ENCODE peak calls at places on chromosome 13, in nine cellular contexts. One of them, this sample, is unnamed.

GRCh38 chr13:43232866-43233265 is 209.5 kb downstream of the DNAJC15 start:
- DNase-seq in PC-3: peak
- DNase-seq in MV-4-11: no peak
- DNase-seq in CD4-positive, CD25-positive, alpha-beta regulatory T cell: no peak
- DNase-seq in transverse colon: no peak
- DNase-seq in GM23248: peak
- DNase-seq in neural progenitor cell: no peak
- DNase-seq in HAP-1: no peak
- DNase-seq in RPMI7951: peak
- DNase-seq in this sample: no peak

GRCh38 chr13:37058801-37059135 is 720 bp downstream of the SUPT20H start:
- DNase-seq in GM23248: peak
- DNase-seq in CD4-positive, CD25-positive, alpha-beta regulatory T cell: peak
- DNase-seq in MV-4-11: no peak
- DNase-seq in transverse colon: no peak
- DNase-seq in RPMI7951: no peak
- DNase-seq in neural progenitor cell: peak
- DNase-seq in HAP-1: peak
- DNase-seq in PC-3: no peak
- DNase-seq in this sample: no peak

GRCh38 chr13:36839281-36839680 is 20.3 kb downstream of the RFXAP start:
- DNase-seq in neural progenitor cell: no peak
- DNase-seq in MV-4-11: no peak
- DNase-seq in RPMI7951: peak
- DNase-seq in PC-3: no peak
- DNase-seq in HAP-1: no peak
- DNase-seq in CD4-positive, CD25-positive, alpha-beta regulatory T cell: no peak
- DNase-seq in GM23248: no peak
- DNase-seq in transverse colon: no peak
- DNase-seq in this sample: no peak

GRCh38 chr13:39051157-39051556 is 12.9 kb downstream of the NHLRC3 start:
- DNase-seq in RPMI7951: peak
- DNase-seq in GM23248: peak
- DNase-seq in neural progenitor cell: peak
- DNase-seq in CD4-positive, CD25-positive, alpha-beta regulatory T cell: no peak
- DNase-seq in HAP-1: peak
- DNase-seq in PC-3: peak
- DNase-seq in transverse colon: no peak
- DNase-seq in MV-4-11: peak
- DNase-seq in this sample: no peak

GRCh38 chr13:45621950-45622349 is 6.4 kb upstream of the ERICH6B start:
- DNase-seq in neural progenitor cell: peak
- DNase-seq in MV-4-11: no peak
- DNase-seq in PC-3: no peak
- DNase-seq in RPMI7951: no peak
- DNase-seq in CD4-positive, CD25-positive, alpha-beta regulatory T cell: no peak
- DNase-seq in GM23248: no peak
- DNase-seq in HAP-1: no peak
- DNase-seq in transverse colon: no peak
- DNase-seq in this sample: no peak

GRCh38 chr13:111046590-111047141 is 68.4 kb upstream of the ARHGEF7 start:
- DNase-seq in transverse colon: no peak
- DNase-seq in MV-4-11: peak
- DNase-seq in CD4-positive, CD25-positive, alpha-beta regulatory T cell: no peak
- DNase-seq in RPMI7951: peak
- DNase-seq in HAP-1: no peak
- DNase-seq in GM23248: peak
- DNase-seq in PC-3: no peak
- DNase-seq in neural progenitor cell: no peak
- DNase-seq in this sample: no peak

GRCh38 chr13:67135356-67135755 is 94.8 kb downstream of the PCDH9 start:
- DNase-seq in CD4-positive, CD25-positive, alpha-beta regulatory T cell: no peak
- DNase-seq in neural progenitor cell: no peak
- DNase-seq in transverse colon: no peak
- DNase-seq in RPMI7951: no peak
- DNase-seq in HAP-1: no peak
- DNase-seq in GM23248: no peak
- DNase-seq in PC-3: no peak
- DNase-seq in MV-4-11: no peak
- DNase-seq in this sample: no peak

GRCh38 chr13:24036115-24036514 is 124.4 kb upstream of the SPATA13 start:
- DNase-seq in CD4-positive, CD25-positive, alpha-beta regulatory T cell: no peak
- DNase-seq in neural progenitor cell: no peak
- DNase-seq in HAP-1: no peak
- DNase-seq in transverse colon: no peak
- DNase-seq in GM23248: peak
- DNase-seq in RPMI7951: no peak
- DNase-seq in MV-4-11: no peak
- DNase-seq in PC-3: no peak
- DNase-seq in this sample: no peak

GRCh38 chr13:27830010-27830409 is 37.7 kb downstream of the GSX1 start:
- DNase-seq in MV-4-11: peak
- DNase-seq in CD4-positive, CD25-positive, alpha-beta regulatory T cell: peak
- DNase-seq in HAP-1: peak
- DNase-seq in RPMI7951: peak
- DNase-seq in transverse colon: peak
- DNase-seq in neural progenitor cell: peak
- DNase-seq in GM23248: peak
- DNase-seq in PC-3: peak
- DNase-seq in this sample: no peak

GRCh38 chr13:38202730-38203129 is 146.9 kb upstream of the UFM1 start:
- DNase-seq in neural progenitor cell: no peak
- DNase-seq in HAP-1: no peak
- DNase-seq in PC-3: peak
- DNase-seq in MV-4-11: no peak
- DNase-seq in GM23248: peak
- DNase-seq in CD4-positive, CD25-positive, alpha-beta regulatory T cell: no peak
- DNase-seq in RPMI7951: peak
- DNase-seq in transverse colon: no peak
- DNase-seq in this sample: no peak

GRCh38 chr13:114130708-114131580 is 1.5 kb downstream of the RASA3 start:
- DNase-seq in RPMI7951: peak
- DNase-seq in neural progenitor cell: peak
- DNase-seq in PC-3: peak
- DNase-seq in transverse colon: peak
- DNase-seq in CD4-positive, CD25-positive, alpha-beta regulatory T cell: peak
- DNase-seq in GM23248: peak
- DNase-seq in HAP-1: peak
- DNase-seq in MV-4-11: peak
- DNase-seq in this sample: no peak

GRCh38 chr13:107025991-107026390 is 458.1 kb upstream of the ARGLU1 start:
- DNase-seq in MV-4-11: no peak
- DNase-seq in transverse colon: no peak
- DNase-seq in neural progenitor cell: no peak
- DNase-seq in HAP-1: no peak
- DNase-seq in PC-3: peak
- DNase-seq in RPMI7951: no peak
- DNase-seq in CD4-positive, CD25-positive, alpha-beta regulatory T cell: no peak
- DNase-seq in GM23248: no peak
- DNase-seq in this sample: no peak

GRCh38 chr13:106696140-106696539 is 128.2 kb upstream of the ARGLU1 start:
- DNase-seq in RPMI7951: no peak
- DNase-seq in MV-4-11: peak
- DNase-seq in HAP-1: no peak
- DNase-seq in CD4-positive, CD25-positive, alpha-beta regulatory T cell: no peak
- DNase-seq in neural progenitor cell: no peak
- DNase-seq in transverse colon: no peak
- DNase-seq in PC-3: no peak
- DNase-seq in GM23248: no peak
- DNase-seq in this sample: no peak

GRCh38 chr13:32455594-32455903 is 27.6 kb upstream of the N4BP2L1 start:
- DNase-seq in RPMI7951: no peak
- DNase-seq in GM23248: no peak
- DNase-seq in PC-3: no peak
- DNase-seq in CD4-positive, CD25-positive, alpha-beta regulatory T cell: no peak
- DNase-seq in transverse colon: no peak
- DNase-seq in HAP-1: no peak
- DNase-seq in MV-4-11: no peak
- DNase-seq in neural progenitor cell: no peak
- DNase-seq in this sample: no peak

GRCh38 chr13:51838235-51838846 is 6.6 kb downstream of the TMEM272 start:
- DNase-seq in HAP-1: no peak
- DNase-seq in transverse colon: no peak
- DNase-seq in neural progenitor cell: no peak
- DNase-seq in RPMI7951: peak
- DNase-seq in GM23248: peak
- DNase-seq in CD4-positive, CD25-positive, alpha-beta regulatory T cell: no peak
- DNase-seq in MV-4-11: no peak
- DNase-seq in PC-3: peak
- DNase-seq in this sample: no peak

GRCh38 chr13:74550039-74550438 is 415.8 kb upstream of the KLF12 start:
- DNase-seq in CD4-positive, CD25-positive, alpha-beta regulatory T cell: no peak
- DNase-seq in RPMI7951: no peak
- DNase-seq in neural progenitor cell: no peak
- DNase-seq in GM23248: no peak
- DNase-seq in MV-4-11: peak
- DNase-seq in transverse colon: no peak
- DNase-seq in HAP-1: no peak
- DNase-seq in PC-3: no peak
- DNase-seq in this sample: no peak

GRCh38 chr13:112943309-112944125 is 25.5 kb upstream of the MCF2L start:
- DNase-seq in CD4-positive, CD25-positive, alpha-beta regulatory T cell: no peak
- DNase-seq in MV-4-11: no peak
- DNase-seq in HAP-1: peak
- DNase-seq in GM23248: peak
- DNase-seq in RPMI7951: peak
- DNase-seq in transverse colon: peak
- DNase-seq in PC-3: peak
- DNase-seq in neural progenitor cell: peak
- DNase-seq in this sample: peak

GRCh38 chr13:44801990-44802389 is 187.3 kb downstream of the NUFIP1 start:
- DNase-seq in RPMI7951: peak
- DNase-seq in transverse colon: no peak
- DNase-seq in GM23248: peak
- DNase-seq in neural progenitor cell: no peak
- DNase-seq in PC-3: peak
- DNase-seq in HAP-1: no peak
- DNase-seq in CD4-positive, CD25-positive, alpha-beta regulatory T cell: no peak
- DNase-seq in MV-4-11: peak
- DNase-seq in this sample: no peak

GRCh38 chr13:37534181-37534580 is 64.4 kb downstream of the POSTN start:
- DNase-seq in neural progenitor cell: no peak
- DNase-seq in RPMI7951: peak
- DNase-seq in HAP-1: no peak
- DNase-seq in PC-3: peak
- DNase-seq in GM23248: peak
- DNase-seq in transverse colon: no peak
- DNase-seq in MV-4-11: no peak
- DNase-seq in CD4-positive, CD25-positive, alpha-beta regulatory T cell: no peak
- DNase-seq in this sample: no peak

GRCh38 chr13:48000559-48001126 is 430 bp downstream of the SUCLA2 start:
- DNase-seq in GM23248: peak
- DNase-seq in PC-3: peak
- DNase-seq in RPMI7951: peak
- DNase-seq in neural progenitor cell: peak
- DNase-seq in CD4-positive, CD25-positive, alpha-beta regulatory T cell: peak
- DNase-seq in MV-4-11: no peak
- DNase-seq in HAP-1: no peak
- DNase-seq in transverse colon: peak
- DNase-seq in this sample: no peak

GRCh38 chr13:113904411-113904810 is 40.5 kb upstream of the GAS6 start:
- DNase-seq in transverse colon: peak
- DNase-seq in RPMI7951: peak
- DNase-seq in MV-4-11: no peak
- DNase-seq in CD4-positive, CD25-positive, alpha-beta regulatory T cell: no peak
- DNase-seq in neural progenitor cell: peak
- DNase-seq in HAP-1: no peak
- DNase-seq in PC-3: peak
- DNase-seq in GM23248: peak
- DNase-seq in this sample: no peak

GRCh38 chr13:110244096-110244830 is 62.7 kb downstream of the COL4A1 start:
- DNase-seq in MV-4-11: no peak
- DNase-seq in transverse colon: no peak
- DNase-seq in neural progenitor cell: no peak
- DNase-seq in GM23248: peak
- DNase-seq in PC-3: no peak
- DNase-seq in CD4-positive, CD25-positive, alpha-beta regulatory T cell: no peak
- DNase-seq in RPMI7951: no peak
- DNase-seq in HAP-1: no peak
- DNase-seq in this sample: no peak

GRCh38 chr13:59963383-59963782 is 200.3 kb downstream of the DIAPH3 start:
- DNase-seq in CD4-positive, CD25-positive, alpha-beta regulatory T cell: no peak
- DNase-seq in HAP-1: no peak
- DNase-seq in GM23248: no peak
- DNase-seq in transverse colon: no peak
- DNase-seq in neural progenitor cell: no peak
- DNase-seq in PC-3: no peak
- DNase-seq in RPMI7951: no peak
- DNase-seq in MV-4-11: no peak
- DNase-seq in this sample: no peak

GRCh38 chr13:98853791-98854191 is 101.3 kb upstream of the SLC15A1 start:
- DNase-seq in RPMI7951: peak
- DNase-seq in neural progenitor cell: no peak
- DNase-seq in HAP-1: no peak
- DNase-seq in GM23248: peak
- DNase-seq in CD4-positive, CD25-positive, alpha-beta regulatory T cell: no peak
- DNase-seq in PC-3: no peak
- DNase-seq in transverse colon: peak
- DNase-seq in MV-4-11: peak
- DNase-seq in this sample: no peak

GRCh38 chr13:29901714-29902631 is 51.6 kb upstream of the UBL3 start:
- DNase-seq in HAP-1: no peak
- DNase-seq in MV-4-11: peak
- DNase-seq in RPMI7951: peak
- DNase-seq in GM23248: peak
- DNase-seq in neural progenitor cell: no peak
- DNase-seq in PC-3: peak
- DNase-seq in transverse colon: peak
- DNase-seq in CD4-positive, CD25-positive, alpha-beta regulatory T cell: no peak
- DNase-seq in this sample: no peak

GRCh38 chr13:24323036-24323738 is 13.8 kb downstream of the C1QTNF9 start:
- DNase-seq in MV-4-11: no peak
- DNase-seq in CD4-positive, CD25-positive, alpha-beta regulatory T cell: no peak
- DNase-seq in GM23248: no peak
- DNase-seq in RPMI7951: no peak
- DNase-seq in transverse colon: no peak
- DNase-seq in HAP-1: no peak
- DNase-seq in PC-3: no peak
- DNase-seq in neural progenitor cell: no peak
- DNase-seq in this sample: no peak

GRCh38 chr13:78603240-78603947 is at the start of gene POU4F1:
- DNase-seq in neural progenitor cell: peak
- DNase-seq in PC-3: no peak
- DNase-seq in MV-4-11: peak
- DNase-seq in transverse colon: peak
- DNase-seq in GM23248: no peak
- DNase-seq in CD4-positive, CD25-positive, alpha-beta regulatory T cell: peak
- DNase-seq in HAP-1: peak
- DNase-seq in RPMI7951: peak
- DNase-seq in this sample: no peak

GRCh38 chr13:20901668-20902437 is 693 bp downstream of the XPO4 start:
- DNase-seq in neural progenitor cell: peak
- DNase-seq in CD4-positive, CD25-positive, alpha-beta regulatory T cell: no peak
- DNase-seq in MV-4-11: peak
- DNase-seq in RPMI7951: peak
- DNase-seq in HAP-1: peak
- DNase-seq in transverse colon: peak
- DNase-seq in PC-3: peak
- DNase-seq in GM23248: peak
- DNase-seq in this sample: no peak

GRCh38 chr13:41500501-41500900 is 43.2 kb downstream of the RGCC start:
- DNase-seq in GM23248: peak
- DNase-seq in neural progenitor cell: no peak
- DNase-seq in transverse colon: peak
- DNase-seq in RPMI7951: no peak
- DNase-seq in HAP-1: no peak
- DNase-seq in PC-3: peak
- DNase-seq in CD4-positive, CD25-positive, alpha-beta regulatory T cell: no peak
- DNase-seq in MV-4-11: no peak
- DNase-seq in this sample: no peak

GRCh38 chr13:105611424-105611823 is 924.0 kb downstream of the EFNB2 start:
- DNase-seq in HAP-1: no peak
- DNase-seq in GM23248: no peak
- DNase-seq in transverse colon: no peak
- DNase-seq in CD4-positive, CD25-positive, alpha-beta regulatory T cell: no peak
- DNase-seq in MV-4-11: no peak
- DNase-seq in PC-3: no peak
- DNase-seq in RPMI7951: peak
- DNase-seq in neural progenitor cell: no peak
- DNase-seq in this sample: no peak

This sample was measured in caudate nucleus.